ENCODE peak calls at places on chromosomes 11 and 22, in nine cellular contexts. H is cardiac muscle cell; N is GM23248; Q is CD4-positive, alpha-beta memory T cell; S is HFF-Myc; V is cardiac fibroblast; A is OCI-LY7; W is astrocyte of the spinal cord; G is tibial artery. O is an unnamed sample.

GRCh38 chr11:27296406-27296994 is 66.5 kb downstream of the CCDC34 start:
- DNase-seq in H (peak; percentile 72), N (peak; percentile 77), Q (no peak), S (no peak), V (peak; percentile 80), A (peak; percentile 46), W (peak; percentile 75), G (no peak), O (no peak)

GRCh38 chr11:13169709-13170108 is 107.9 kb upstream of the BMAL1 start:
- DNase-seq in H (peak; percentile 94), N (peak; percentile 86), Q (no peak), S (peak; percentile 84), V (peak; percentile 90), A (no peak), W (peak; percentile 91), G (no peak), O (no peak)

GRCh38 chr11:66454253-66454652 is 12.5 kb upstream of the PELI3 start:
- DNase-seq in H (no peak), N (no peak), Q (no peak), S (no peak), V (no peak), A (no peak), W (no peak), G (no peak), O (no peak)

GRCh38 chr11:33616552-33616951 is 84.1 kb downstream of the C11orf91 start:
- DNase-seq in H (no peak), N (peak; percentile 75), Q (no peak), S (no peak), V (peak; percentile 69), A (no peak), W (peak; percentile 65), G (no peak), O (no peak)

GRCh38 chr11:8090756-8091155 is 9.7 kb downstream of the TUB start:
- DNase-seq in H (peak; percentile 46), N (peak; percentile 43), Q (no peak), S (no peak), V (peak; percentile 54), A (peak; percentile 51), W (no peak), G (peak; percentile 52), O (peak; percentile 62)

GRCh38 chr22:39527481-39527961 is 5.0 kb downstream of the RPS19BP1 start:
- DNase-seq in H (no peak), N (no peak), Q (no peak), S (no peak), V (no peak), A (peak; percentile 77), W (no peak), G (no peak), O (no peak)

GRCh38 chr11:47389577-47390072 is 11.3 kb upstream of the SPI1 start:
- DNase-seq in H (no peak), N (no peak), Q (no peak), S (no peak), V (no peak), A (no peak), W (no peak), G (no peak), O (no peak)

GRCh38 chr11:128622137-128622523 is 34.8 kb upstream of the ETS1 start:
- DNase-seq in H (no peak), N (no peak), Q (no peak), S (no peak), V (no peak), A (no peak), W (no peak), G (no peak), O (no peak)

GRCh38 chr22:17831527-17832251 is 57.4 kb upstream of the BID start:
- DNase-seq in H (no peak), N (peak; percentile 67), Q (no peak), S (no peak), V (no peak), A (no peak), W (no peak), G (peak; percentile 85), O (peak; percentile 83)

GRCh38 chr11:69280994-69281393 is 13.0 kb upstream of the MYEOV start:
- DNase-seq in H (peak; percentile 81), N (peak; percentile 98), Q (no peak), S (no peak), V (peak; percentile 86), A (no peak), W (peak; percentile 83), G (no peak), O (no peak)

GRCh38 chr22:36343070-36343719 is 44.6 kb downstream of the MYH9 start:
- DNase-seq in H (no peak), N (no peak), Q (no peak), S (no peak), V (no peak), A (no peak), W (no peak), G (no peak), O (no peak)

GRCh38 chr22:50701428-50702154 is 29.0 kb downstream of the SHANK3 start:
- DNase-seq in H (no peak), N (no peak), Q (no peak), S (no peak), V (no peak), A (no peak), W (no peak), G (no peak), O (peak; percentile 51)

GRCh38 chr11:124329787-124330478 is 9.9 kb upstream of the OR8D2 start:
- DNase-seq in H (no peak), N (peak; percentile 26), Q (no peak), S (no peak), V (peak; percentile 66), A (peak; percentile 87), W (peak; percentile 22), G (no peak), O (no peak)

GRCh38 chr11:12131943-12132789 is 21.8 kb downstream of the MICAL2 start:
- DNase-seq in H (no peak), N (no peak), Q (no peak), S (no peak), V (no peak), A (no peak), W (no peak), G (no peak), O (no peak)
- H3K4me3 ChIP-seq in H (no peak overlapping the region), N (no peak overlapping the region), Q (no peak overlapping the region), S (no peak overlapping the region), V (no peak overlapping the region), A (no peak overlapping the region), W (no peak overlapping the region), G (no peak overlapping the region), O (no peak overlapping the region)

GRCh38 chr11:117096140-117096972 is 1.9 kb downstream of the SIK3 start:
- DNase-seq in H (no peak), N (peak; percentile 40), Q (peak; percentile 82), S (no peak), V (no peak), A (peak; percentile 75), W (no peak), G (no peak), O (no peak)
- H3K4me3 ChIP-seq in H (peak overlapping the region; percentile 98), N (peak overlapping the region; percentile 81), Q (peak overlapping the region; percentile 79), S (peak overlapping the region; percentile 82), V (peak overlapping the region; percentile 16), A (peak overlapping the region; percentile 86), W (no peak overlapping the region), G (peak overlapping the region; percentile 94), O (peak overlapping the region; percentile 85)

DNA sequence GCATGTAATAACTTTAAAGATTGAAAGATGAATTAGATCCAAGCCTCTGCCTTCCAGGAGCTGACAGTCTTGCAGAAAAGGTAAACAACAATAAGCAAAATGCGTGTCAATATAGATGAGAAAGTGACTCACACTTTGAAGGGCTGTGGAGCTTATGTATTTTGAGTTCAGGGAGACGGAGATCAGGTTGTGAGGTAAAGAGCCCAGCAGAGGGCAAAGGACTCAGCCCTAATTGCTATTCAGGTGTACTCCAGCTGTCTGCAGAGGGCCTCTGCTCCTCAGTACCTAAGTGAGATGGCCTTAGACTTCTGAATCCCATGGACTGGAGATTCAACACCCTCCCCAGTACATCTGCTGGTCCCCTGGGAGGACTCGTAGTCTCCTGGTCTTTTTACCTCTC is 22.9 kb upstream of the CTR9 start:
- DNase-seq in H (no peak), N (peak; percentile 10), Q (no peak), S (no peak), V (no peak), A (no peak), W (no peak), G (no peak), O (no peak)
- H3K4me3 ChIP-seq in H (no peak overlapping the region), N (no peak overlapping the region), Q (no peak overlapping the region), S (no peak overlapping the region), V (no peak overlapping the region), A (no peak overlapping the region), W (no peak overlapping the region), G (no peak overlapping the region), O (no peak overlapping the region)

GRCh38 chr11:118618115-118618990 is 10.9 kb downstream of the PHLDB1 start:
- DNase-seq in H (peak; percentile 94), N (peak; percentile 87), Q (no peak), S (no peak), V (peak; percentile 85), A (no peak), W (peak; percentile 81), G (peak; percentile 88), O (peak; percentile 90)

GRCh38 chr11:118621071-118621815 is 13.8 kb downstream of the PHLDB1 start:
- DNase-seq in H (peak; percentile 94), N (peak; percentile 91), Q (no peak), S (peak; percentile 75), V (peak; percentile 86), A (no peak), W (peak; percentile 93), G (peak; percentile 98), O (peak; percentile 96)

GRCh38 chr11:118618991-118619375 is 11.6 kb downstream of the PHLDB1 start:
- DNase-seq in H (peak; percentile 87), N (peak; percentile 89), Q (no peak), S (peak; percentile 70), V (peak; percentile 83), A (no peak), W (peak; percentile 92), G (peak; percentile 90), O (peak; percentile 82)

GRCh38 chr11:118620529-118621070 is 13.2 kb downstream of the PHLDB1 start:
- DNase-seq in H (peak; percentile 41), N (no peak), Q (no peak), S (no peak), V (peak; percentile 62), A (no peak), W (no peak), G (peak; percentile 61), O (no peak)

DNA sequence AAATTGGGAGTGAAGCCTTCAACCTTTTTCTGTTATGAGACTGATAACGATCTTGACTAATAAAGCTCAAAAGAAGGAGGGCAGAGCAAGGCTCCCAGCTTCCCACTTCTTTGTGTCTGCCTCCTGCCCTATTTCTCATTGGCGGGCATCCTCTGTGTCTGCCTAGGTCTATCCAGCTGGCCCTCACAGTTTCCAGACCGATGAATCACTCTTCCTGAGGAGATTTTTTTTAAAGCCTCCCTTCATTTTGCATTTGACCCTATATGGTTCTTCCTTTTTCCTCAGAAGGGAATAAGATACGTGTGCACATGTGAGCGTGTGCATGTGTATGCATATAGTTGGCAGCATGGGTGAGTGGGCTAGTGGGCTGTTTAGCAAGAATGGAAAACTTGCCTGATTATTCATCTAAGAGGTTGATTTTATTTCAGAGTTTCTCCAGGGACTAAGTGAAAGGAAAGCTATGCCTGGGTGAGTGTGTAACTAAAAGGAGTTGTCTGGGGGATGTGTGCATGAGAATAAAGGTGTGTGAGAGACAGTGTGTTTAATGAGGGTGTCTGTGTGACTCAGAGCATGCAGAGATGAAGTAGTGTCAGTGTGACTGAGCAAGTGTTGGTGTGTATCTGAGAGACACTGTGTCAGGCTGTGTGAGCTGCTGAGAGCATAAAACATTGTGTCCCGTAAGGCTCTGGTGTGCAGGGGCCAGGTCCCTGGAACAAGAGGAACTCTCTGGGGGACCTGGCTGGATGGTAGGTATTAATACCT is 12.2 kb downstream of the PHLDB1 start:
- DNase-seq in H (peak; percentile 97), N (peak; percentile 99), Q (no peak), S (peak; percentile 96), V (peak; percentile 98), A (no peak), W (peak; percentile 96), G (peak; percentile 89), O (peak; percentile 80)
- H3K4me3 ChIP-seq in H (no peak overlapping the region), N (peak overlapping the region; percentile 47), Q (no peak overlapping the region), S (peak overlapping the region; percentile 12), V (no peak overlapping the region), A (no peak overlapping the region), W (no peak overlapping the region), G (peak overlapping the region; percentile 7), O (no peak overlapping the region)

O was measured in sigmoid colon.